ENCODE peak calls at places on chromosomes 6 and 20, in six cellular contexts. F is neural progenitor cell, O is foreskin fibroblast, I is cardiac fibroblast, D is foreskin melanocyte, X is amygdala. E is an unnamed sample.

GRCh38 chr6:22642254-22642653 is 72.9 kb downstream of the HDGFL1 start:
- DNase-seq in F (no peak), D (no peak), I (peak), X (no peak), O (peak), E (peak)

GRCh38 chr20:8583209-8584106 is 451.4 kb downstream of the PLCB1 start:
- DNase-seq in I (peak), F (no peak), X (no peak), D (no peak), O (no peak), E (peak)

GRCh38 chr6:82216549-82216948 is 31.0 kb downstream of the IBTK start:
- DNase-seq in X (no peak), D (peak), F (no peak), O (no peak), I (no peak), E (no peak)

GRCh38 chr6:86477510-86478166 is 459.7 kb upstream of the HTR1E start:
- DNase-seq in X (no peak), O (no peak), D (no peak), F (peak), I (no peak), E (no peak)

GRCh38 chr20:13723015-13723414 is 61.7 kb downstream of the ESF1 start:
- DNase-seq in F (peak), X (no peak), I (no peak), O (peak), D (no peak), E (peak)

GRCh38 chr6:84524636-84525035 is 239.8 kb downstream of the TBX18 start:
- DNase-seq in F (no peak), I (no peak), X (no peak), O (peak), D (no peak), E (no peak)

GRCh38 chr6:157273756-157274088 is 49.6 kb downstream of the TMEM242 start:
- DNase-seq in O (peak), X (peak), F (peak), D (peak), I (no peak), E (peak)

GRCh38 chr6:135212020-135212806 is 31.1 kb downstream of the MYB start:
- DNase-seq in I (no peak), D (peak), F (no peak), X (no peak), O (peak), E (peak)

GRCh38 chr6:105319331-105319730 is 83.6 kb downstream of the PREP start:
- DNase-seq in O (no peak), D (peak), F (no peak), X (no peak), I (no peak), E (no peak)